ENCODE peak calls at places on chromosomes 1 and 21, in four cellular contexts. One of them, this sample, is unnamed.

GRCh38 chr1:208254862-208255261 is 10.7 kb upstream of the PLXNA2 start:
- DNase-seq in AG10803: peak; percentile 90
- DNase-seq in HFFc6: peak; percentile 79
- DNase-seq in BJ: peak; percentile 74
- DNase-seq in this sample: no peak

GRCh38 chr1:55781944-55782482 is 566.8 kb upstream of the USP24 start:
- DNase-seq in AG10803: peak; percentile 71
- DNase-seq in HFFc6: peak; percentile 82
- DNase-seq in BJ: peak; percentile 60
- DNase-seq in this sample: no peak

GRCh38 chr21:43811262-43812105 is 22.1 kb downstream of the RRP1 start:
- DNase-seq in AG10803: no peak
- DNase-seq in HFFc6: no peak
- DNase-seq in BJ: no peak
- DNase-seq in this sample: no peak

GRCh38 chr1:48761986-48762385 is 14.7 kb downstream of the BEND5 start:
- DNase-seq in AG10803: peak; percentile 22
- DNase-seq in HFFc6: no peak
- DNase-seq in BJ: no peak
- DNase-seq in this sample: no peak

GRCh38 chr1:235878082-235878781 is 11.5 kb upstream of the LYST start:
- DNase-seq in AG10803: no peak
- DNase-seq in HFFc6: no peak
- DNase-seq in BJ: no peak
- DNase-seq in this sample: no peak

GRCh38 chr1:108810176-108810575 is 46.7 kb downstream of the AKNAD1 start:
- DNase-seq in AG10803: no peak
- DNase-seq in HFFc6: no peak
- DNase-seq in BJ: no peak
- DNase-seq in this sample: no peak

GRCh38 chr1:204227351-204227750 is 13.6 kb upstream of the GOLT1A start:
- DNase-seq in AG10803: no peak
- DNase-seq in HFFc6: no peak
- DNase-seq in BJ: no peak
- DNase-seq in this sample: no peak

GRCh38 chr21:29105218-29105617 is 25.2 kb upstream of the MAP3K7CL start:
- DNase-seq in AG10803: no peak
- DNase-seq in HFFc6: peak; percentile 59
- DNase-seq in BJ: no peak
- DNase-seq in this sample: no peak

This sample was measured in D721Med.